ENCODE peak calls at places on chromosomes 6 and 20, in five cellular contexts. X is GM12878, Q is K562, Z is upper lobe of left lung, T is HepG2. A is an unnamed sample.

GRCh38 chr6:3457710-3458605 is 1.1 kb upstream of the SLC22A23 start:
- ATAC-seq in Z (no peak), T (peak; percentile 45), Q (peak; percentile 5), X (no peak), A (peak; percentile 31)

GRCh38 chr6:44775121-44775520 is 387.6 kb downstream of the CDC5L start:
- ATAC-seq in X (no peak), Q (no peak), T (no peak), Z (no peak), A (no peak)

GRCh38 chr20:58306421-58307261 is 2.9 kb upstream of the RAB22A start:
- ATAC-seq in Q (no peak), T (no peak), Z (peak; percentile 68), X (peak; percentile 75), A (no peak)

GRCh38 chr6:7438011-7438410 is 48.4 kb downstream of the RIOK1 start:
- ATAC-seq in Z (no peak), X (no peak), Q (no peak), T (no peak), A (no peak)

GRCh38 chr6:144013486-144013909 is 5.4 kb upstream of the PLAGL1 start:
- ATAC-seq in Q (peak; percentile 92), X (peak; percentile 68), Z (peak; percentile 80), T (peak; percentile 79), A (peak; percentile 43)

GRCh38 chr20:35742741-35743523 is 872 bp upstream of the RBM39 start:
- ATAC-seq in Z (peak; percentile 16), Q (peak; percentile 32), X (peak; percentile 63), T (no peak), A (no peak)

GRCh38 chr6:111844376-111844775 is 28.9 kb downstream of the FYN start:
- ATAC-seq in X (peak; percentile 64), T (no peak), Q (peak; percentile 8), Z (no peak), A (no peak)

GRCh38 chr20:23125625-23126191 is 39.6 kb upstream of the CD93 start:
- ATAC-seq in Z (peak; percentile 60), Q (no peak), X (peak; percentile 28), T (no peak), A (peak; percentile 62)

GRCh38 chr20:34070079-34070439 is 42.0 kb downstream of the EIF2S2 start:
- ATAC-seq in Q (no peak), X (no peak), Z (no peak), T (no peak), A (no peak)

GRCh38 chr6:117237561-117237960 is 27.8 kb upstream of the VGLL2 start:
- ATAC-seq in T (no peak), X (no peak), Z (no peak), Q (no peak), A (no peak)

GRCh38 chr6:34772940-34773339 is 15.6 kb downstream of the SNRPC start:
- ATAC-seq in T (no peak), Q (no peak), X (no peak), Z (no peak), A (no peak)

GRCh38 chr6:34773906-34774305 is 16.6 kb downstream of the SNRPC start:
- ATAC-seq in X (no peak), T (no peak), Z (no peak), Q (no peak), A (no peak)

GRCh38 chr6:34771727-34772126 is 14.4 kb downstream of the SNRPC start:
- ATAC-seq in Q (no peak), X (no peak), Z (no peak), T (no peak), A (no peak)

DNA sequence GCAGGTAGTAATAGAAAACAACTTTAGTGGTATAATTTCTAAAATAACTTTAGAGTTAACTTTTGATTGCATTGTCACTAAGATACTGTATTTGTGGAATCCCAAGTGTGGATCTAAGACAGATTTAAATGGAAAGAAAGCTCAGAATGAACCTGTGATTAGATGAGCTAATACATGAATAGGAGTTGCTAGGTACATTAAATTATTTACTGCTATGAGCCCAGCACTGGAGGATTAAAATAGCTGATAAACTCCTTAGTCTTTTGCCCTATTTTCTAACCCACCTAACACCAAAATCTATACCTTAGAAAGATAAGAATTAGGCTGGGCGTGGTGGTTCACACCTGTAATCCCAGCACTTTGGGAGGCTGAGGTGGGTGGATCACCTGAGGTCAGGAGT is 10.8 kb downstream of the SNRPC start:
- ATAC-seq in Z (no peak), X (no peak), T (no peak), Q (no peak), A (no peak)
- TF ChIP-seq EP300 in Z (no peak), X (no peak), T (no peak), Q (no peak), A (no peak)

GRCh38 chr20:25079171-25079570 is 2.8 kb downstream of the VSX1 start:
- ATAC-seq in T (no peak), Q (no peak), X (no peak), Z (no peak), A (no peak)

GRCh38 chr20:25078662-25079061 is 3.3 kb downstream of the VSX1 start:
- ATAC-seq in X (no peak), Z (no peak), T (no peak), Q (no peak), A (no peak)

GRCh38 chr20:25077610-25078169 is 4.3 kb downstream of the VSX1 start:
- ATAC-seq in Z (peak; percentile 49), Q (no peak), X (peak; percentile 79), T (peak; percentile 91), A (peak; percentile 77)

GRCh38 chr20:25076201-25076600 is 5.7 kb downstream of the VSX1 start:
- ATAC-seq in Q (no peak), Z (no peak), X (no peak), T (no peak), A (no peak)

DNA sequence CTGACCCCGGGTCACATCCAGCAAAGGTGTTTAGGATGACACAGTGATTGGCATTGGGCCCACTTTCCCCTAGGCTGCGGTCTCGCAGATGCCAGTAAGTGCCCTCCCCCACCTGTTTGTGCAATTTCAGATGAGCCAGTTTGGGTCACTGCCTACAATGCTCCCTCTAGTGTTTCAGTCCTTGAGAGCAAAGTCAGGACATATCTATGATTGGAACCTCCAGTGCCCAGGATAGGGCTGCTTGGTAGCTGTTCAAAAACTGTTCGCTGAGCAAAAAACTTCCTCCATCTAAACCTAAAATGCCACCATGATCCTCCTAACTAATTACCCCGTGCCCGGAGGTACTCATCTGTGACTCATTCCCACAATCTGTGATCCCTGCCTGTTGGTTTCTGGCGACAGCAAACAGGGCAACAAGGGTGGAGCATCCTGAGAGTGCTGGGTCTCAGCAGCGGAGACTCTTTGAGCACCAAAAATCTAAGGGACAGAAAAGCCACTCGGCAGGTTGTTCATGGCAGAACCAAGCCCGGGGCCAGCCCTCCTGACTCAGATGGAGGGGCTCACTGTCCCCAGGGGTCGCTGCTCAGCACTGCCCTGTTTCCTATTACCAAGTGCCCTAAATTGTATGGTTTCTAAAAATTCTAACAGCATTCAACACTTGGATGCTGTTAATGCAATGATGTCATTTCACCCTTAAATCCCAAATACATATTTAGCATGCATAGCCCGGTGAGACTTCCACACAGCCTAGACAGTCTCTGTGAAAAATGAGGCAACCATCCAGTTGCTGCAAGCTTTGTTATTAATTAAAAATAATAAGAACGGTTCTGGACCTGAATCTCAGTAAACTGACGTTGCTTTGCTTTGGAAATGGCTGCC is 5.0 kb downstream of the VSX1 start:
- ATAC-seq in Q (peak; percentile 61), Z (no peak), T (peak; percentile 79), X (peak; percentile 84), A (peak; percentile 5)
- TF ChIP-seq POLR2AphosphoS5 in Q (no peak), Z (no peak), T (no peak), X (no peak), A (no peak)

DNA sequence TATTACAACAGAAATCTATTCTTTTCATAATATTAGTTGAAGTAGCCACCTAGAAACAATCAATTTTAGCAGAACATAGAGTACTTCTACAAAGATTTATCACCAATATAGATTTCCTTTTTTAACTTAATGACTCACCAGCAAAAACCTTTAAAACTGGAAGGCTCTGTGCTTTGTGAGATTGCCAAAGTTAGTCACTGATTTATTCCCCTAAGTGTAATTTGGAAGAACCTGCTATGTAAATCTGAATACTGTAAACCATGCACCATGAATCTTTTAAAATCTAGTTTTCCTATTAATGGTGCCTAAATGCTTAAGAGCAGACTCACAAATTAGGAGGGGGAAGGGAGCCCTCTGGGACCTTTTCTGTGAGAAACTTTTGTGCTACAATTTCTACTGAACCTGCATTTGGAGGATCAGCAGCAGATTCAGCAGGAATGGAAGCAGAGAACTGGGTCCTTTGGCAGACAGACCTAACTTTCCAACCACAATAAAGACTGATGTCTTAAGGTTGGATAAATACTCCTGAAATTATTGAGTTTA is 57.7 kb upstream of the PNRC1 start:
- ATAC-seq in Z (no peak), T (no peak), X (no peak), Q (no peak), A (peak; percentile 55)
- TF ChIP-seq EP300 in Z (no peak), T (no peak), X (no peak), Q (no peak), A (no peak)

GRCh38 chr20:38094968-38095689 is 61.6 kb downstream of the RPRD1B start:
- ATAC-seq in X (peak; percentile 38), Z (peak; percentile 63), Q (no peak), T (peak; percentile 30), A (no peak)
- TF ChIP-seq POLR2AphosphoS5 in X (no peak), Z (no peak), Q (no peak), T (no peak), A (no peak)

GRCh38 chr6:22320750-22321149 is 23.9 kb upstream of the PRL start:
- ATAC-seq in T (no peak), X (no peak), Z (peak; percentile 67), Q (no peak), A (no peak)
- TF ChIP-seq EP300 in T (no peak), X (no peak), Z (no peak), Q (no peak), A (no peak)

GRCh38 chr6:155248021-155249001 is 15.5 kb upstream of the CLDN20 start:
- ATAC-seq in Q (peak; percentile 68), Z (peak; percentile 94), X (peak; percentile 88), T (peak; percentile 51), A (peak; percentile 67)
- TF ChIP-seq POLR2AphosphoS5 in Q (no peak), Z (no peak), X (no peak), T (no peak), A (no peak)

GRCh38 chr20:60168963-60169362 is 210.7 kb downstream of the CDH26 start:
- ATAC-seq in T (no peak), X (no peak), Q (no peak), Z (no peak), A (no peak)
- TF ChIP-seq EP300 in T (no peak), X (no peak), Q (no peak), Z (no peak), A (no peak)

GRCh38 chr20:32274359-32274758 is 3.1 kb upstream of the KIF3B start:
- ATAC-seq in Z (no peak), Q (no peak), T (no peak), X (no peak), A (no peak)

GRCh38 chr20:32278199-32278643 is 770 bp downstream of the KIF3B start:
- ATAC-seq in Z (peak; percentile 65), T (peak; percentile 6), X (peak; percentile 90), Q (peak; percentile 14), A (peak; percentile 13)

GRCh38 chr20:32282461-32282860 is 5.0 kb downstream of the KIF3B start:
- ATAC-seq in Q (no peak), X (no peak), T (no peak), Z (no peak), A (no peak)

GRCh38 chr20:32281711-32282110 is 4.3 kb downstream of the KIF3B start:
- ATAC-seq in Q (no peak), T (no peak), Z (no peak), X (no peak), A (no peak)

GRCh38 chr20:32277361-32278198 is at the start of gene KIF3B:
- ATAC-seq in Z (peak; percentile 86), Q (peak; percentile 98), X (peak; percentile 84), T (peak; percentile 95), A (peak; percentile 96)
- TF ChIP-seq POLR2AphosphoS5 in Z (peak; percentile 71), Q (no peak), X (no peak), T (peak; percentile 52), A (peak; percentile 85)

A was measured in gastroesophageal sphincter.